ENCODE peak calls at places on chromosomes 7 and 10, in ten cellular contexts. Z, B, T, U, W, I, F, G, K and D are unnamed samples.

GRCh38 chr10:43076876-43077420 is at the start of gene RET:
- DNase-seq in F (no peak), U (no peak), T (no peak), B (no peak), K (no peak), W (no peak), Z (no peak), I (peak), G (no peak), D (no peak)

GRCh38 chr7:68730871-68731403 is 867.3 kb upstream of the AUTS2 start:
- DNase-seq in W (peak), F (no peak), U (no peak), I (no peak), K (no peak), Z (no peak), G (no peak), T (no peak), B (no peak), D (no peak)

GRCh38 chr7:13989138-13989943 is at the start of gene ETV1:
- DNase-seq in K (no peak), F (no peak), W (peak), B (no peak), Z (no peak), I (no peak), U (peak), T (peak), G (no peak), D (no peak)

GRCh38 chr10:13608246-13608853 is 21.6 kb downstream of the PRPF18 start:
- DNase-seq in G (no peak), K (no peak), I (no peak), F (no peak), T (no peak), U (no peak), Z (no peak), B (no peak), W (no peak), D (no peak)

GRCh38 chr10:58919927-58920654 is 256.4 kb upstream of the PHYHIPL start:
- DNase-seq in W (peak), G (no peak), U (no peak), K (no peak), I (no peak), F (peak), B (peak), T (no peak), Z (no peak), D (no peak)

GRCh38 chr7:54864718-54865117 is 105.7 kb upstream of the SEC61G start:
- DNase-seq in I (no peak), Z (no peak), K (no peak), W (peak), T (no peak), B (no peak), G (no peak), U (no peak), F (no peak), D (no peak)

GRCh38 chr7:35624299-35625186 is 70.4 kb downstream of the HERPUD2 start:
- DNase-seq in K (no peak), Z (no peak), W (peak), B (peak), T (no peak), U (no peak), F (peak), G (no peak), I (peak), D (no peak)

GRCh38 chr10:120400601-120401000 is 56.4 kb upstream of the PLPP4 start:
- DNase-seq in T (no peak), I (no peak), G (no peak), U (no peak), B (no peak), F (no peak), W (no peak), Z (no peak), K (no peak), D (no peak)

GRCh38 chr10:9296206-9296605 is 1241.7 kb downstream of the GATA3 start:
- DNase-seq in K (no peak), G (no peak), T (no peak), W (no peak), I (no peak), F (no peak), B (no peak), Z (no peak), U (no peak), D (no peak)

GRCh38 chr10:19815478-19816419 is 483 bp upstream of the PLXDC2 start:
- DNase-seq in G (no peak), T (peak), F (no peak), U (no peak), B (no peak), W (no peak), K (no peak), I (peak), Z (no peak), D (peak)

GRCh38 chr7:35725280-35725680 is 30.3 kb upstream of the HERPUD2 start:
- DNase-seq in Z (peak), G (peak), I (peak), K (no peak), W (peak), T (no peak), U (no peak), F (peak), B (no peak), D (no peak)

GRCh38 chr10:85400981-85401695 is 965.5 kb downstream of the GRID1 start:
- DNase-seq in Z (no peak), G (no peak), F (no peak), U (no peak), T (no peak), B (no peak), W (no peak), K (no peak), I (no peak), D (no peak)

GRCh38 chr10:69101451-69102095 is 13.7 kb downstream of the SRGN start:
- DNase-seq in G (no peak), T (no peak), Z (no peak), B (no peak), U (no peak), K (no peak), F (no peak), I (peak), W (no peak), D (no peak)

GRCh38 chr7:33395340-33395739 is 266.0 kb downstream of the BBS9 start:
- DNase-seq in B (no peak), F (no peak), W (no peak), I (no peak), U (no peak), Z (no peak), T (no peak), K (no peak), G (no peak), D (no peak)

GRCh38 chr7:90155206-90155605 is 937 bp downstream of the STEAP1 start:
- DNase-seq in K (no peak), T (no peak), B (no peak), U (no peak), F (no peak), Z (no peak), W (no peak), G (no peak), I (no peak), D (no peak)

GRCh38 chr7:151014950-151015349 is 9.3 kb downstream of the ATG9B start:
- DNase-seq in Z (no peak), F (peak), U (no peak), B (no peak), K (no peak), I (no peak), G (no peak), W (no peak), T (no peak), D (no peak)

GRCh38 chr10:89295597-89295996 is 6.2 kb upstream of the IFIT2 start:
- DNase-seq in Z (no peak), G (no peak), B (no peak), I (peak), K (no peak), F (peak), T (no peak), U (no peak), W (no peak), D (no peak)

GRCh38 chr10:88382699-88383098 is 200.4 kb downstream of the RNLS start:
- DNase-seq in U (no peak), T (no peak), I (no peak), W (no peak), K (no peak), G (no peak), B (no peak), Z (no peak), F (no peak), D (no peak)

GRCh38 chr7:65216469-65216868 is 157.2 kb upstream of the ZNF92 start:
- DNase-seq in I (peak), K (peak), T (no peak), G (peak), W (peak), F (peak), U (no peak), Z (peak), B (peak), D (no peak)

GRCh38 chr7:71682841-71683341 is 550.9 kb downstream of the GALNT17 start:
- DNase-seq in B (no peak), T (no peak), K (no peak), F (no peak), I (no peak), U (no peak), Z (no peak), G (no peak), W (no peak), D (no peak)

GRCh38 chr7:146575903-146576302 is 459.3 kb downstream of the CNTNAP2 start:
- DNase-seq in Z (no peak), U (no peak), K (no peak), T (no peak), G (no peak), F (no peak), W (no peak), I (no peak), B (no peak), D (no peak)